ENCODE peak calls at places on chromosome 3, in seven cellular contexts. One of them, this sample, is unnamed.

GRCh38 chr3:194979173-194979572 is 291.8 kb downstream of the XXYLT1 start:
- DNase-seq in ELR: no peak
- DNase-seq in astrocyte of the spinal cord: no peak
- DNase-seq in CD8-positive, alpha-beta memory T cell: no peak
- DNase-seq in pons: no peak
- DNase-seq in IMR-90: no peak
- DNase-seq in upper lobe of left lung: no peak
- DNase-seq in this sample: no peak

GRCh38 chr3:8739757-8740508 is 6.3 kb downstream of the CAV3 start:
- DNase-seq in ELR: peak
- DNase-seq in astrocyte of the spinal cord: peak
- DNase-seq in CD8-positive, alpha-beta memory T cell: no peak
- DNase-seq in pons: no peak
- DNase-seq in IMR-90: peak
- DNase-seq in upper lobe of left lung: no peak
- DNase-seq in this sample: peak

GRCh38 chr3:102182162-102182561 is 252.7 kb upstream of the ZPLD1 start:
- DNase-seq in ELR: no peak
- DNase-seq in astrocyte of the spinal cord: peak
- DNase-seq in CD8-positive, alpha-beta memory T cell: no peak
- DNase-seq in pons: no peak
- DNase-seq in IMR-90: peak
- DNase-seq in upper lobe of left lung: no peak
- DNase-seq in this sample: no peak

GRCh38 chr3:32041316-32041715 is 59.8 kb downstream of the ZNF860 start:
- DNase-seq in ELR: no peak
- DNase-seq in astrocyte of the spinal cord: no peak
- DNase-seq in CD8-positive, alpha-beta memory T cell: no peak
- DNase-seq in pons: no peak
- DNase-seq in IMR-90: no peak
- DNase-seq in upper lobe of left lung: no peak
- DNase-seq in this sample: no peak

GRCh38 chr3:107431048-107431297 is 53.7 kb downstream of the CCDC54 start:
- DNase-seq in ELR: peak
- DNase-seq in astrocyte of the spinal cord: no peak
- DNase-seq in CD8-positive, alpha-beta memory T cell: peak
- DNase-seq in pons: no peak
- DNase-seq in IMR-90: peak
- DNase-seq in upper lobe of left lung: peak
- DNase-seq in this sample: no peak

GRCh38 chr3:177776656-177777055 is 579.4 kb upstream of the TBL1XR1 start:
- DNase-seq in ELR: peak
- DNase-seq in astrocyte of the spinal cord: peak
- DNase-seq in CD8-positive, alpha-beta memory T cell: no peak
- DNase-seq in pons: no peak
- DNase-seq in IMR-90: peak
- DNase-seq in upper lobe of left lung: no peak
- DNase-seq in this sample: no peak

GRCh38 chr3:120021523-120021922 is 72.7 kb downstream of the GSK3B start:
- DNase-seq in ELR: peak
- DNase-seq in astrocyte of the spinal cord: no peak
- DNase-seq in CD8-positive, alpha-beta memory T cell: no peak
- DNase-seq in pons: no peak
- DNase-seq in IMR-90: peak
- DNase-seq in upper lobe of left lung: no peak
- DNase-seq in this sample: no peak

GRCh38 chr3:52220380-52221026 is 4.9 kb downstream of the TLR9 start:
- DNase-seq in ELR: peak
- DNase-seq in astrocyte of the spinal cord: peak
- DNase-seq in CD8-positive, alpha-beta memory T cell: peak
- DNase-seq in pons: peak
- DNase-seq in IMR-90: peak
- DNase-seq in upper lobe of left lung: peak
- DNase-seq in this sample: peak

GRCh38 chr3:49415931-49416601 is 3.8 kb downstream of the TCTA start:
- DNase-seq in ELR: no peak
- DNase-seq in astrocyte of the spinal cord: no peak
- DNase-seq in CD8-positive, alpha-beta memory T cell: peak
- DNase-seq in pons: peak
- DNase-seq in IMR-90: no peak
- DNase-seq in upper lobe of left lung: peak
- DNase-seq in this sample: no peak

GRCh38 chr3:43892061-43892460 is 201.3 kb downstream of the ABHD5 start:
- DNase-seq in ELR: no peak
- DNase-seq in astrocyte of the spinal cord: no peak
- DNase-seq in CD8-positive, alpha-beta memory T cell: no peak
- DNase-seq in pons: no peak
- DNase-seq in IMR-90: no peak
- DNase-seq in upper lobe of left lung: no peak
- DNase-seq in this sample: no peak

GRCh38 chr3:64863811-64864210 is 176.0 kb upstream of the ADAMTS9 start:
- DNase-seq in ELR: no peak
- DNase-seq in astrocyte of the spinal cord: no peak
- DNase-seq in CD8-positive, alpha-beta memory T cell: no peak
- DNase-seq in pons: peak
- DNase-seq in IMR-90: no peak
- DNase-seq in upper lobe of left lung: no peak
- DNase-seq in this sample: no peak

GRCh38 chr3:125357032-125357658 is 18.0 kb downstream of the ZNF148 start:
- DNase-seq in ELR: peak
- DNase-seq in astrocyte of the spinal cord: peak
- DNase-seq in CD8-positive, alpha-beta memory T cell: peak
- DNase-seq in pons: peak
- DNase-seq in IMR-90: peak
- DNase-seq in upper lobe of left lung: peak
- DNase-seq in this sample: peak

GRCh38 chr3:104323226-104323625 is 1043.5 kb upstream of the ALCAM start:
- DNase-seq in ELR: peak
- DNase-seq in astrocyte of the spinal cord: no peak
- DNase-seq in CD8-positive, alpha-beta memory T cell: no peak
- DNase-seq in pons: no peak
- DNase-seq in IMR-90: no peak
- DNase-seq in upper lobe of left lung: no peak
- DNase-seq in this sample: no peak

GRCh38 chr3:23324745-23325144 is 121.6 kb downstream of the UBE2E2 start:
- DNase-seq in ELR: peak
- DNase-seq in astrocyte of the spinal cord: peak
- DNase-seq in CD8-positive, alpha-beta memory T cell: no peak
- DNase-seq in pons: no peak
- DNase-seq in IMR-90: peak
- DNase-seq in upper lobe of left lung: no peak
- DNase-seq in this sample: peak

GRCh38 chr3:87318609-87319008 is 42.2 kb upstream of the POU1F1 start:
- DNase-seq in ELR: no peak
- DNase-seq in astrocyte of the spinal cord: no peak
- DNase-seq in CD8-positive, alpha-beta memory T cell: no peak
- DNase-seq in pons: no peak
- DNase-seq in IMR-90: no peak
- DNase-seq in upper lobe of left lung: no peak
- DNase-seq in this sample: no peak

GRCh38 chr3:48084929-48085328 is 68.7 kb upstream of the MAP4 start:
- DNase-seq in ELR: no peak
- DNase-seq in astrocyte of the spinal cord: no peak
- DNase-seq in CD8-positive, alpha-beta memory T cell: no peak
- DNase-seq in pons: no peak
- DNase-seq in IMR-90: no peak
- DNase-seq in upper lobe of left lung: no peak
- DNase-seq in this sample: no peak

GRCh38 chr3:126109860-126110235 is 25.9 kb upstream of the SLC41A3 start:
- DNase-seq in ELR: no peak
- DNase-seq in astrocyte of the spinal cord: no peak
- DNase-seq in CD8-positive, alpha-beta memory T cell: no peak
- DNase-seq in pons: no peak
- DNase-seq in IMR-90: no peak
- DNase-seq in upper lobe of left lung: no peak
- DNase-seq in this sample: no peak

GRCh38 chr3:196979545-196979944 is 10.9 kb upstream of the PIGZ start:
- DNase-seq in ELR: peak
- DNase-seq in astrocyte of the spinal cord: no peak
- DNase-seq in CD8-positive, alpha-beta memory T cell: no peak
- DNase-seq in pons: no peak
- DNase-seq in IMR-90: peak
- DNase-seq in upper lobe of left lung: no peak
- DNase-seq in this sample: no peak